ENCODE peak calls at places on chromosomes 11 and 22, in eight cellular contexts. A is activated B cell treated with CpG ODN at 0.5 μM for 24 hours; C is neural progenitor cell; D is naive thymus-derived CD8-positive, alpha-beta T cell; H is activated CD4-positive, alpha-beta T cell treated with anti-CD3 and anti-CD28 coated beads for 24 hours; U is effector CD8-positive, alpha-beta T cell; Z is kidney tubule cell; S is non-pigmented ciliary epithelial cell. J is an unnamed sample.

GRCh38 chr11:16612801-16613400 is 125.5 kb upstream of the C11orf58 start:
- DNase-seq in A (no peak), C (peak), D (no peak), H (no peak), U (no peak), Z (no peak), S (no peak), J (no peak)

GRCh38 chr11:83508804-83509203 is 222.6 kb upstream of the CCDC90B start:
- DNase-seq in A (no peak), C (no peak), D (no peak), H (no peak), U (no peak), Z (no peak), S (no peak), J (no peak)

GRCh38 chr11:12061851-12062560 is 48.4 kb upstream of the MICAL2 start:
- DNase-seq in A (no peak), C (no peak), D (no peak), H (no peak), U (no peak), Z (no peak), S (no peak), J (no peak)

GRCh38 chr22:30277547-30278344 is 11.1 kb upstream of the OSM start:
- DNase-seq in A (no peak), C (peak), D (no peak), H (no peak), U (no peak), Z (peak), S (no peak), J (no peak)

GRCh38 chr11:104609297-104609696 is 289.0 kb downstream of the CASP12 start:
- DNase-seq in A (no peak), C (peak), D (peak), H (peak), U (no peak), Z (peak), S (peak), J (no peak)

GRCh38 chr11:110955797-110956196 is 243.6 kb upstream of the ARHGAP20 start:
- DNase-seq in A (no peak), C (no peak), D (no peak), H (no peak), U (no peak), Z (peak), S (no peak), J (no peak)

GRCh38 chr11:559712-560304 is 730 bp downstream of the LMNTD2 start:
- DNase-seq in A (no peak), C (no peak), D (no peak), H (no peak), U (no peak), Z (peak), S (no peak), J (no peak)

GRCh38 chr11:59510917-59511589 is at the start of gene OR4D9:
- DNase-seq in A (no peak), C (no peak), D (no peak), H (no peak), U (no peak), Z (no peak), S (no peak), J (no peak)

GRCh38 chr11:72844356-72844755 is 30.1 kb downstream of the ATG16L2 start:
- DNase-seq in A (no peak), C (no peak), D (no peak), H (no peak), U (no peak), Z (no peak), S (no peak), J (no peak)

GRCh38 chr11:1338201-1339065 is 29.0 kb upstream of the TOLLIP start:
- DNase-seq in A (no peak), C (no peak), D (no peak), H (no peak), U (no peak), Z (no peak), S (no peak), J (no peak)

GRCh38 chr11:102306817-102307814 is 10.2 kb upstream of the BIRC3 start:
- DNase-seq in A (no peak), C (no peak), D (peak), H (no peak), U (no peak), Z (no peak), S (no peak), J (no peak)

GRCh38 chr11:79440451-79441158 is at the start of gene TENM4:
- DNase-seq in A (peak), C (peak), D (no peak), H (no peak), U (no peak), Z (peak), S (no peak), J (no peak)

GRCh38 chr11:122772945-122773344 is 65.4 kb upstream of the CRTAM start:
- DNase-seq in A (no peak), C (no peak), D (no peak), H (no peak), U (no peak), Z (no peak), S (no peak), J (no peak)